ENCODE peak calls at places on chromosome 14, in ten cellular contexts. H is mesenchymal stem cell; I is GM23248; U is small intestine; C is gastrocnemius medialis; K is naive thymus-derived CD4-positive, alpha-beta T cell; S is body of pancreas; F is AG04450; B is cardiac muscle cell; V is upper lobe of right lung. N is an unnamed sample.
A peak's percentile ranks its signal among the peaks of the same experiment; 100 is the strongest.

GRCh38 chr14:102554835-102555819 is 37.3 kb upstream of the RCOR1 start:
- DNase-seq in C (peak; percentile 30), I (peak; percentile 73), S (peak; percentile 51), V (peak; percentile 86), F (no peak), U (peak; percentile 87), K (peak; percentile 62), B (peak; percentile 48), H (peak; percentile 38), N (peak; percentile 28)

GRCh38 chr14:66379116-66379515 is 107.1 kb upstream of the CCDC196 start:
- DNase-seq in H (no peak), B (no peak), K (no peak), U (peak; percentile 4), F (no peak), I (no peak), V (no peak), S (peak; percentile 94), C (no peak), N (no peak)

GRCh38 chr14:104019029-104019428 is 66.5 kb upstream of the ASPG start:
- DNase-seq in V (no peak), I (no peak), K (no peak), U (no peak), H (no peak), S (no peak), C (no peak), F (no peak), B (no peak), N (no peak)

GRCh38 chr14:84090837-84091236 is 1439.1 kb upstream of the FLRT2 start:
- DNase-seq in S (no peak), I (no peak), H (no peak), K (no peak), V (no peak), U (no peak), C (no peak), F (no peak), B (peak; percentile 26), N (no peak)

GRCh38 chr14:36582874-36583241 is 444 bp upstream of the NKX2-8 start:
- DNase-seq in I (peak; percentile 10), V (no peak), U (no peak), C (no peak), S (no peak), K (no peak), B (no peak), H (no peak), F (no peak), N (no peak)

GRCh38 chr14:89442280-89442679 is 25.2 kb upstream of the FOXN3 start:
- DNase-seq in F (no peak), B (no peak), K (no peak), U (no peak), S (no peak), V (no peak), I (no peak), C (no peak), H (no peak), N (no peak)

GRCh38 chr14:79581912-79582576 is 629.3 kb downstream of the DIO2 start:
- DNase-seq in S (no peak), I (peak; percentile 18), H (peak; percentile 44), U (no peak), C (no peak), B (no peak), V (no peak), K (no peak), F (no peak), N (no peak)

GRCh38 chr14:76352639-76353281 is 23.2 kb upstream of the ESRRB start:
- DNase-seq in F (no peak), V (peak; percentile 81), C (peak; percentile 37), I (peak; percentile 63), S (peak; percentile 31), K (peak; percentile 24), U (peak; percentile 22), H (peak; percentile 38), B (peak; percentile 60), N (peak; percentile 13)

DNA sequence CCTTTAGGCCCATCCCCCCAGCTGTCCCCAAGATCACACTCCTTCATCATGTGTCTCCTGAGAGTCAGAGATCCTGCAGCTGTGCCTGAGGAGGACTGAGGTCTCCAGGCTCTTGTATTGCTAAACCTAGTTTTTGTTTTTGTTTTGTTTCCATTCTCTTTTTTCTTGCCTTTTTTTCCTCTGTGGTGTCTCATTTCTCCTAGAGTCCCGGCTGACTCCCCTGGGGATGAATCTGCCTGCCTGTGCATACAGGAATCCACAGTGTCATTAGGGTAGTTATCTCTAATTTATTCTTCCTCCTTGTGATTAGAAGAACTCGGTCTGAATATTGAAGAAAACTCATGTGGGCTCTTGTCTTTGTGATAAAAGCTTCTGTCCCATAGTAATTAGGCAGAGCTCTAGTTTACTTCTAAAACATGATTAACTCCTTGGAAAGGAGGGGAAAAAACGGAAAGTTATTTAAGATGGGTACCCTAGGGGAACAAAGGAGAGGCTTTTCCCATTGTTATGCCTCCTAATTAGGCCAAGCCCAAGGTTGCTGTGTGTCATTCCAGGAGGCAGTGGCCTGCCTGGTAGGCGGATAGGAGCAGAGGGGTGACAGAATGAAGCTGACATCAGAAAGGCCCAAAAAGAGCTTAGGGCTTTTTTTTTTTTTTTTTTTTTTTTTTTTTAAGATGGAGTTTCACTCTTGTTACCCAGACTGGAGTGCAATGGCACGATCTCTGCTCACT is 343.1 kb downstream of the ZFP36L1 start:
- DNase-seq in S (no peak), V (no peak), H (peak; percentile 53), B (no peak), I (no peak), U (no peak), K (no peak), C (no peak), F (no peak), N (no peak)
- H3K27ac ChIP-seq in S (no peak overlapping the region), V (no peak overlapping the region), H (no peak overlapping the region), B (no peak overlapping the region), I (no peak overlapping the region), U (peak overlapping the region; percentile 79), K (no peak overlapping the region), C (no peak overlapping the region), F (no peak overlapping the region), N (no peak overlapping the region)

GRCh38 chr14:33948143-33948962 is 2.5 kb downstream of the EGLN3 start:
- DNase-seq in V (no peak), B (no peak), H (no peak), U (no peak), K (no peak), C (no peak), I (no peak), F (no peak), S (no peak), N (no peak)

GRCh38 chr14:33949051-33950037 is 1.5 kb downstream of the EGLN3 start:
- DNase-seq in V (no peak), K (no peak), I (no peak), U (peak; percentile 75), S (no peak), F (no peak), B (no peak), C (no peak), H (peak; percentile 2), N (no peak)

GRCh38 chr14:33951183-33951840 is 438 bp upstream of the EGLN3 start:
- DNase-seq in V (no peak), C (no peak), S (no peak), U (no peak), I (no peak), H (peak; percentile 14), K (no peak), F (no peak), B (no peak), N (no peak)

GRCh38 chr14:33952541-33952940 is 1.7 kb upstream of the EGLN3 start:
- DNase-seq in H (no peak), I (no peak), B (no peak), F (no peak), C (no peak), V (no peak), U (no peak), S (no peak), K (no peak), N (no peak)

DNA sequence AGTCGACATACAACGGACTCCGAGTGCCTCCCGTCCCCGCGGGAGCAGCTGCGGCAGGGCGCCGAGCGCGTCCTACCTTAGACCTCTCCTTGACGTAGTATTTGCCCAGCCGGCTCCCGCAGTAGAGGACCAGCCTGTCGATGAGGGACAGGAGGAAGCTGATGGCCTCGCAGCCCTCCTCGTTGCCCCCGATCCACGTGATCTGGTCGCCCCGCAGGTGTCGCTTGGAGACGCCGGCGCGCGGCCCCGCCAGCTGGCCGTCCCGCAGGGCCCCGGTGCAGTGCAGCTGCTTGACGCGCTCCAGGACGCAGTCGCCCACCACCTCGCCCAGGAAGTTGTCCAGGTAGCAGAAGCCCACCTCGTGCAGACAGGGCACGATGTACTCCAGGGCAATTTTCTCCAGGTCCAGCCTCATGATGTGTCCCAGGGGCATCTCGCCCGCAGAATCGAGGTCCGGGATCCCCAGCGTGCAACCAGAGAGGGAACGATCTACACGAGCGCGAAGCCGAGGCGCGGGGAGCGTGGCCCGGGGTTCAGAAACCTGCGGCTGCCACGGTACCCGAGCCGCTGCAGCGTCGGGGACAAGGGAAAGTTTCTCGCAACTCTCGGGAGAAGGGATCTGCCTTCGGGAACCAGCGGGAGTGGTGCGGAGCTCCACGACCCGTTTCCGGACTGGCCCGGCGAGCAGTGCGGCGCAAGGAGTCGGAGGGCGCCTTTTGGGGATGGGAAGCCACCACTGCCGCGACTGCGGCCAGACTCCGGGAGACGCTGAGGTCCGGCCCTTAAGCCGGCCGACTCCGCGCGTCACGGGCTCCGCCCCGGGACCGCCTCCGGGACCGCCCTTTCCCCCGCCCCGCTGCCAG is at the start of gene EGLN3:
- DNase-seq in V (peak; percentile 87), C (peak; percentile 86), F (peak; percentile 3), S (peak; percentile 89), B (peak; percentile 85), U (peak; percentile 88), H (peak; percentile 82), I (peak; percentile 87), K (no peak), N (peak; percentile 39)
- H3K4me3 ChIP-seq in V (peak within 1 kb of the TSS; percentile 69), C (peak within 1 kb of the TSS; percentile 81), F (peak within 1 kb of the TSS; percentile 63), S (peak within 1 kb of the TSS; percentile 55), B (peak within 1 kb of the TSS; percentile 50), U (peak within 1 kb of the TSS; percentile 58), H (peak within 1 kb of the TSS; percentile 70), I (peak within 1 kb of the TSS; percentile 67), K (peak within 1 kb of the TSS; percentile 37), N (peak within 1 kb of the TSS; percentile 58)

DNA sequence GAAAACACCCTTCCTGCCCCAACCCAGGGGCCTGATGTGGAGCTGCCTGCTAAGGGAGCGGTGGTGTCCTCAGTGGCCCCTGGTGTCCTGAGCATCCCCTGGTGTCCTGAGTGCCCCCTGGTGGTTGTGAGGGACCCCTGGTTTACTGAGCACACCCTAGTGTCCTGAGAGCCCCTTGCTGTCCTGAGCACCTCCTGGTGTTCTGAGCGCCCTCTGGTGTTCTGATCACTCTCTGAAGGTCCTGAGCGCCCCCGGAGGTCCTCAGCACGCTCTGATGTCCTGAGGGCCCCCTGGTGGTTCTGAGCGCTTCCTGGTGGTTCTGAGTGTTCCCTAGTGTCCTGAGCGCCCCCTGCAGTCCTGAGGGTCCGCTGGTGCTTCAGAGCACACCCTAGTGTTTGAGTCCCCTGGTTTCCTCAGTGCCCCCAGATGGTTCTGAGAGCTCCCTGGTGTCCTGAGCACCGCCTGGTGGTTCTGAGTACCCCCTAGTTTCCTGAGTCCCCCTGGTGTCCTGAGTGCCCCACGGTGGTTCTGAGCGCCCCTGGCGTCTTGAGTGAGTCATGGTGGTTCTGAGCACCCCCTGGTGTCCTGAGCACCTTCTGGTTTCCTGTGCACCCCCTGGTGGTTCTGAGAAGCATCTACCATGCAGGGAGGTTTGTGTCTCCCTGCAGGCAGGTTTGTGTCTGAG is 1004.2 kb downstream of the TMEM121 start:
- DNase-seq in B (no peak), H (no peak), U (peak; percentile 18), S (no peak), C (no peak), F (no peak), I (no peak), V (no peak), K (peak; percentile 35), N (peak; percentile 23)
- H3K27ac ChIP-seq in B (no peak overlapping the region), H (no peak overlapping the region), U (no peak overlapping the region), S (no peak overlapping the region), C (no peak overlapping the region), F (no peak overlapping the region), I (no peak overlapping the region), V (no peak overlapping the region), K (no peak overlapping the region), N (no peak overlapping the region)

GRCh38 chr14:92651793-92652382 is 96.5 kb downstream of the LGMN start:
- DNase-seq in V (peak; percentile 87), C (peak; percentile 53), F (no peak), S (peak; percentile 67), H (no peak), B (no peak), K (no peak), U (no peak), I (no peak), N (no peak)
- H3K4me3 ChIP-seq in V (peak overlapping the region; percentile 50), C (no peak overlapping the region), F (no peak overlapping the region), S (no peak overlapping the region), H (no peak overlapping the region), B (no peak overlapping the region), K (peak overlapping the region; percentile 82), U (peak overlapping the region; percentile 33), I (no peak overlapping the region), N (peak overlapping the region; percentile 76)